ENCODE peak calls at places on chromosomes 11 and 22, in seven cellular contexts. G is mucosa of descending colon, C is neuronal stem cell, Q is right lobe of liver, L is upper lobe of right lung, H is astrocyte, V is stomach. X is an unnamed sample.

GRCh38 chr22:31218565-31219262 is 6.6 kb downstream of the LIMK2 start:
- DNase-seq in G (no peak), C (no peak), Q (no peak), L (no peak), H (no peak), V (no peak), X (no peak)

GRCh38 chr22:38007330-38007902 is 23.1 kb upstream of the SOX10 start:
- DNase-seq in G (no peak), C (no peak), Q (no peak), L (no peak), H (no peak), V (no peak), X (no peak)

GRCh38 chr11:78318733-78319132 is 98.9 kb downstream of the GAB2 start:
- DNase-seq in G (no peak), C (peak; percentile 20), Q (no peak), L (no peak), H (no peak), V (no peak), X (no peak)

GRCh38 chr11:60917267-60917666 is 3.3 kb downstream of the TMEM109 start:
- DNase-seq in G (no peak), C (no peak), Q (no peak), L (no peak), H (no peak), V (no peak), X (no peak)

GRCh38 chr22:43563571-43563970 is 151.8 kb downstream of the MPPED1 start:
- DNase-seq in G (no peak), C (no peak), Q (no peak), L (no peak), H (no peak), V (no peak), X (no peak)

GRCh38 chr11:59000007-59000406 is 60.7 kb downstream of the GLYATL1 start:
- DNase-seq in G (no peak), C (no peak), Q (peak; percentile 33), L (no peak), H (no peak), V (no peak), X (no peak)

GRCh38 chr11:848988-849824 is 6.6 kb downstream of the TSPAN4 start:
- DNase-seq in G (no peak), C (no peak), Q (no peak), L (no peak), H (no peak), V (no peak), X (no peak)

GRCh38 chr11:17551347-17552040 is 4.4 kb downstream of the OTOG start:
- DNase-seq in G (no peak), C (no peak), Q (no peak), L (no peak), H (no peak), V (no peak), X (no peak)

GRCh38 chr11:96424693-96425092 is 34.9 kb downstream of the JRKL start:
- DNase-seq in G (no peak), C (no peak), Q (no peak), L (no peak), H (peak; percentile 58), V (no peak), X (no peak)

GRCh38 chr22:32465661-32466060 is 1.4 kb upstream of the BPIFC start:
- DNase-seq in G (no peak), C (no peak), Q (no peak), L (no peak), H (no peak), V (no peak), X (no peak)

GRCh38 chr22:36776722-36777121 is 803 bp upstream of the IFT27 start:
- DNase-seq in G (no peak), C (no peak), Q (no peak), L (no peak), H (no peak), V (no peak), X (no peak)

GRCh38 chr22:37533995-37534394 is 14.8 kb upstream of the CARD10 start:
- DNase-seq in G (peak; percentile 3), C (no peak), Q (no peak), L (no peak), H (peak; percentile 87), V (no peak), X (no peak)

GRCh38 chr11:72446929-72447753 is 12.8 kb upstream of the CLPB start:
- DNase-seq in G (no peak), C (no peak), Q (no peak), L (no peak), H (peak; percentile 59), V (no peak), X (no peak)

GRCh38 chr11:23729088-23729487 is 767.8 kb upstream of the LUZP2 start:
- DNase-seq in G (no peak), C (peak; percentile 21), Q (no peak), L (no peak), H (no peak), V (no peak), X (no peak)

GRCh38 chr11:54927704-54928103 is 221.1 kb downstream of the OR4A5 start:
- DNase-seq in G (no peak), C (no peak), Q (no peak), L (no peak), H (no peak), V (no peak), X (no peak)
- H3K9me3 ChIP-seq in G (peaks cover 100% of the 10 kb centered on the region), C (peaks cover 6% of the 10 kb centered on the region), Q (no peaks in the 10 kb centered on the region), L (peaks cover 79% of the 10 kb centered on the region), H (peaks cover 2% of the 10 kb centered on the region), V (peaks cover 100% of the 10 kb centered on the region), X (no peaks in the 10 kb centered on the region)

DNA sequence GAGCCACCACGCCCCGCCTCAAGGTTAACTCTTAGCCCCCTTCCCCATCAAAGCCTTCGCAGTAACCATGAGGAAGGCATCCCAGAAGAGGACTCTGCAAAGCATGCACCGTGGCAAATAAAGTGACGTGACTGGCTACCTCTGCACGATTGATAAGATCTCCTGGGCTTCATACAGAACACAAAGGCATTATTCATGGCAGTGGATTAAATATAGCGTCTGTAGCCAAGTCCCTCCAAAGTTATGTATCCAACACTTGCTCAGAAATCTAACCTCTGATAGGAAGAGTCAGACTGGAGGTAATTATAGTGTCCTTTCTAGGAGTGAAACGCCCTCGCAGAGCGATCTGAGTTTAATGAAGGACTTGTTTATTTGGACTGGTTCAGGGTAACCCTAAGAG is 22.4 kb downstream of the CPT1A start:
- DNase-seq in G (no peak), C (no peak), Q (no peak), L (no peak), H (no peak), V (no peak), X (no peak)
- H3K4me3 ChIP-seq in G (no peak overlapping the region), C (no peak overlapping the region), Q (no peak overlapping the region), L (no peak overlapping the region), H (no peak overlapping the region), V (no peak overlapping the region), X (no peak overlapping the region)

DNA sequence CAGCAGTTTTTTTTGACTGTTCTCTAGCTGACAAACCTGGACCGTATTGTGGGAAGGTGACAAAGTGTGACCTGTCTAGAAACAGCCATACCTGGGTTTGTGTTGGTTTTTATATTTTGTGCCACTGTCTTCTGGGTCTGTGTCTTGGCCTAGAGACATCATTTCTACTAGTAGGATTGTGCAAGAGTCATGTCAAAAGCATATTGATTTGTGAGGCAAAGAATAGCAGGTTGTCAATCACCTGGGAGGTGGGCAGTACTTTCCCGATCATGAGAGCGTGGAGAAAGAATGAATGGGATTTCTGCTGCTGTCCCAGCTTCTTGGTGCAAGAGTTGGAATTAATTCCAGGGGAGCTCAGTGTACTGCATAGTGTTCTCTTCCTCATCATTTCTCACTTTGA is 5.0 kb upstream of the FERMT3 start:
- DNase-seq in G (no peak), C (no peak), Q (no peak), L (no peak), H (no peak), V (no peak), X (no peak)
- H3K36me3 ChIP-seq in G (peaks cover 14% of the 10 kb centered on the region), C (peaks cover 66% of the 10 kb centered on the region), Q (peaks cover 12% of the 10 kb centered on the region), L (peaks cover 78% of the 10 kb centered on the region), H (peaks cover 58% of the 10 kb centered on the region), V (peaks cover 93% of the 10 kb centered on the region), X (peaks cover 39% of the 10 kb centered on the region)

GRCh38 chr22:49689858-49690257 is 137.8 kb downstream of the BRD1 start:
- DNase-seq in G (no peak), C (no peak), Q (no peak), L (no peak), H (no peak), V (no peak), X (no peak)

GRCh38 chr22:49691256-49691655 is 136.4 kb downstream of the BRD1 start:
- DNase-seq in G (no peak), C (no peak), Q (no peak), L (no peak), H (no peak), V (peak; percentile 10), X (no peak)

GRCh38 chr22:49689255-49689770 is 138.4 kb downstream of the BRD1 start:
- DNase-seq in G (no peak), C (no peak), Q (no peak), L (no peak), H (no peak), V (no peak), X (no peak)

GRCh38 chr22:49688516-49689254 is 139.0 kb downstream of the BRD1 start:
- DNase-seq in G (no peak), C (no peak), Q (no peak), L (no peak), H (no peak), V (no peak), X (no peak)

GRCh38 chr22:49690454-49690853 is 137.2 kb downstream of the BRD1 start:
- DNase-seq in G (no peak), C (no peak), Q (no peak), L (no peak), H (no peak), V (no peak), X (no peak)
- H3K9me3 ChIP-seq in G (no peaks in the 10 kb centered on the region), C (peaks cover 18% of the 10 kb centered on the region), Q (no peaks in the 10 kb centered on the region), L (no peaks in the 10 kb centered on the region), H (peaks cover 6% of the 10 kb centered on the region), V (peaks cover 12% of the 10 kb centered on the region), X (no peaks in the 10 kb centered on the region)

DNA sequence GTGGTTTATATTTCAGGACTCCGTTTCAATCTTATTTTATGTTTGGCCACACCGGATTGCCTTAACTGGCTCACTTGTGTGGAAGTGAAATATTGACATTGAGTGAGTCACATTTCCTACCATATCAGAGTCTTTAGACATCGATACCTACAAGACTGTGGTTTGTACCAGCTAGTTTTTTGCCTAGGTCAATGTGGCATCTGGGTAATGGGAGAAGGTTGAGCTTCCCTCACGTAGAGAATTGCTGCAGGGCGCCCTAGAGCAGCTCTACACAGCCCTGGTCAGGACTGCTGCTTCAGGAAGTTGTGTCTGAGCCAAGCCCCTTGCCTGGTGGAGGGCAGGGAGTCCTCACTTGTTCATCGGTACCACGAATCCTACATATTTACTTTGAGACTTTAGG is 1.6 kb downstream of the GRAMD1B start:
- DNase-seq in G (no peak), C (no peak), Q (no peak), L (no peak), H (no peak), V (no peak), X (no peak)
- H3K4me3 ChIP-seq in G (no peak overlapping the region), C (no peak overlapping the region), Q (no peak overlapping the region), L (peak overlapping the region; percentile 60), H (peak overlapping the region; percentile 77), V (no peak overlapping the region), X (no peak overlapping the region)

GRCh38 chr11:19374189-19374588 is 133.4 kb upstream of the E2F8 start:
- DNase-seq in G (no peak), C (no peak), Q (no peak), L (no peak), H (peak; percentile 82), V (no peak), X (no peak)
- H3K36me3 ChIP-seq in G (no peaks in the 10 kb centered on the region), C (no peaks in the 10 kb centered on the region), Q (no peaks in the 10 kb centered on the region), L (no peaks in the 10 kb centered on the region), H (no peaks in the 10 kb centered on the region), V (no peaks in the 10 kb centered on the region), X (no peaks in the 10 kb centered on the region)

X was measured in body of pancreas.